ENCODE peak calls at places on chromosomes 5 and 9, in six cellular contexts. Q, J, P, N, O and D are unnamed samples.
A peak's percentile ranks its signal among the peaks of the same experiment; 100 is the strongest.

GRCh38 chr9:127734247-127734746 is 797 bp downstream of the TOR2A start:
- DNase-seq in J (no peak), N (no peak), Q (no peak), P (no peak), O (no peak), D (no peak)

GRCh38 chr9:110807956-110808598 is 139.5 kb downstream of the MUSK start:
- DNase-seq in Q (no peak), O (no peak), J (no peak), P (no peak), N (no peak), D (peak; percentile 11)

GRCh38 chr5:150125334-150125733 is 30.3 kb downstream of the PDGFRB start:
- DNase-seq in O (no peak), N (no peak), J (no peak), Q (no peak), P (no peak), D (no peak)

GRCh38 chr5:34959323-34959722 is 30.0 kb downstream of the DNAJC21 start:
- DNase-seq in N (peak; percentile 8), Q (no peak), J (no peak), O (no peak), P (no peak), D (no peak)

GRCh38 chr9:70602364-70603019 is 188.0 kb upstream of the KLF9 start:
- DNase-seq in J (peak; percentile 73), P (peak; percentile 24), N (peak; percentile 34), O (peak; percentile 4), Q (peak; percentile 10), D (peak; percentile 85)

GRCh38 chr5:132369471-132370240 is at the start of gene SLC22A5:
- DNase-seq in O (peak; percentile 54), P (peak; percentile 70), N (peak; percentile 81), J (peak; percentile 72), Q (peak; percentile 63), D (peak; percentile 37)

GRCh38 chr9:5832093-5832542 is 799 bp downstream of the ERMP1 start:
- DNase-seq in P (peak; percentile 14), Q (no peak), O (no peak), J (no peak), N (no peak), D (peak; percentile 33)

GRCh38 chr5:168471785-168472184 is 14.5 kb upstream of the RARS1 start:
- DNase-seq in P (no peak), O (no peak), Q (no peak), N (no peak), J (no peak), D (no peak)

GRCh38 chr9:32867601-32868204 is 84.4 kb downstream of the TMEM215 start:
- DNase-seq in O (no peak), N (no peak), J (no peak), Q (no peak), P (no peak), D (no peak)

GRCh38 chr5:36915653-36916052 is 39.1 kb downstream of the NIPBL start:
- DNase-seq in N (no peak), J (no peak), Q (no peak), O (no peak), P (no peak), D (no peak)

GRCh38 chr9:69584746-69585145 is 87.4 kb downstream of the APBA1 start:
- DNase-seq in J (no peak), N (no peak), O (no peak), P (no peak), Q (no peak), D (no peak)

GRCh38 chr9:13213337-13213736 is 66.2 kb downstream of the MPDZ start:
- DNase-seq in Q (no peak), N (no peak), P (no peak), J (no peak), O (no peak), D (peak; percentile 21)

GRCh38 chr5:62308439-62308838 is 2.4 kb downstream of the KIF2A start:
- DNase-seq in O (no peak), Q (no peak), J (no peak), N (no peak), P (no peak), D (no peak)

GRCh38 chr9:130884542-130885421 is 11.8 kb downstream of the QRFP start:
- DNase-seq in Q (no peak), O (no peak), P (no peak), N (no peak), J (peak; percentile 31), D (peak; percentile 61)

GRCh38 chr9:114925039-114925438 is 5.4 kb downstream of the TNFSF8 start:
- DNase-seq in Q (no peak), J (no peak), N (no peak), O (no peak), P (no peak), D (no peak)

GRCh38 chr9:22030101-22030598 is 21.0 kb upstream of the CDKN2B start:
- DNase-seq in Q (no peak), P (no peak), O (no peak), J (no peak), N (no peak), D (no peak)

GRCh38 chr9:125993423-125993935 is 246.3 kb downstream of the PBX3 start:
- DNase-seq in J (no peak), O (no peak), N (no peak), P (no peak), Q (no peak), D (no peak)

GRCh38 chr5:142506046-142506445 is 179.8 kb downstream of the FGF1 start:
- DNase-seq in Q (no peak), O (no peak), P (no peak), N (no peak), J (no peak), D (no peak)

GRCh38 chr5:32023816-32024215 is 150.3 kb downstream of the GOLPH3 start:
- DNase-seq in Q (no peak), O (no peak), P (no peak), J (no peak), N (no peak), D (no peak)

GRCh38 chr9:16516887-16517286 is 353.6 kb downstream of the BNC2 start:
- DNase-seq in O (no peak), P (no peak), N (no peak), J (no peak), Q (no peak), D (no peak)

GRCh38 chr5:58459276-58459859 is 518 bp downstream of the PLK2 start:
- DNase-seq in N (no peak), J (peak; percentile 25), Q (no peak), O (no peak), P (peak; percentile 19), D (peak; percentile 20)